ENCODE peak calls at places on chromosomes 6 and 20, in eight cellular contexts. U is left ventricle myocardium superior, H is omental fat pad, F is EH, W is AG08395, R is lung microvascular endothelial cell, Q is H54, Z is Right ventricle myocardium superior. C is an unnamed sample.

GRCh38 chr6:49151461-49151860 is 311.6 kb downstream of the MMUT start:
- DNase-seq in U (no peak), H (no peak), F (no peak), W (no peak), R (no peak), Q (no peak), Z (no peak), C (no peak)

GRCh38 chr6:105372862-105373182 is 30.1 kb downstream of the PREP start:
- DNase-seq in U (no peak), H (no peak), F (no peak), W (no peak), R (no peak), Q (no peak), Z (no peak), C (no peak)

GRCh38 chr20:25220021-25220730 is 24.7 kb downstream of the ENTPD6 start:
- DNase-seq in U (no peak), H (no peak), F (peak; percentile 1), W (no peak), R (peak; percentile 29), Q (no peak), Z (no peak), C (peak; percentile 40)

GRCh38 chr20:2812189-2812588 is 2.6 kb upstream of the C20orf141 start:
- DNase-seq in U (no peak), H (no peak), F (no peak), W (no peak), R (no peak), Q (no peak), Z (no peak), C (no peak)

GRCh38 chr6:897561-898207 is 204.7 kb upstream of the EXOC2 start:
- DNase-seq in U (no peak), H (no peak), F (no peak), W (no peak), R (no peak), Q (no peak), Z (no peak), C (no peak)

GRCh38 chr6:118780728-118781127 is 113.2 kb upstream of the ASF1A start:
- DNase-seq in U (no peak), H (no peak), F (no peak), W (no peak), R (peak; percentile 63), Q (no peak), Z (no peak), C (no peak)

GRCh38 chr6:98566126-98566525 is 268.2 kb upstream of the POU3F2 start:
- DNase-seq in U (no peak), H (no peak), F (no peak), W (no peak), R (no peak), Q (no peak), Z (no peak), C (no peak)

GRCh38 chr20:62707981-62708521 is 585 bp upstream of the NTSR1 start:
- DNase-seq in U (peak; percentile 17), H (no peak), F (no peak), W (no peak), R (no peak), Q (peak; percentile 56), Z (peak; percentile 17), C (peak; percentile 49)

GRCh38 chr6:26383624-26384417 is 913 bp downstream of the BTN2A2 start:
- DNase-seq in U (no peak), H (no peak), F (peak; percentile 73), W (peak; percentile 17), R (peak; percentile 27), Q (no peak), Z (no peak), C (no peak)

C was measured in BE2C.